ENCODE peak calls at places on chromosome 5, in ten cellular contexts. H is H4; E is lung; X is SW 1271; Y is ascending aorta; P is stimulated activated CD4-positive, alpha-beta T cell treated with anti-CD3 and anti-CD28 coated beads, Interleukin-1b, Interleukin-23, amount 100 ng/mL, for 1 hour; V is glomerular endothelial cell; S is frontal cortex; Q is T-cell; B is adipocyte. L is an unnamed sample.
A peak's percentile ranks its signal among the peaks of the same experiment; 100 is the strongest.

GRCh38 chr5:133287500-133287899 is 235.7 kb downstream of the HSPA4 start:
- DNase-seq in H (peak; percentile 47), E (no peak), X (no peak), Y (no peak), P (no peak), V (no peak), S (peak; percentile 8), Q (no peak), B (peak; percentile 35), L (no peak)

GRCh38 chr5:65126192-65126591 is 355.5 kb downstream of the ADAMTS6 start:
- DNase-seq in H (no peak), E (no peak), X (no peak), Y (no peak), P (no peak), V (no peak), S (no peak), Q (no peak), B (peak; percentile 37), L (no peak)

GRCh38 chr5:56375011-56375410 is 141.9 kb upstream of the ANKRD55 start:
- DNase-seq in H (no peak), E (no peak), X (no peak), Y (no peak), P (no peak), V (no peak), S (no peak), Q (no peak), B (no peak), L (no peak)

GRCh38 chr5:102532126-102532525 is 33.3 kb upstream of the SLCO6A1 start:
- DNase-seq in H (no peak), E (no peak), X (no peak), Y (no peak), P (no peak), V (no peak), S (no peak), Q (no peak), B (peak; percentile 56), L (no peak)

GRCh38 chr5:123209163-123210013 is 120.3 kb downstream of the PRDM6 start:
- DNase-seq in H (peak; percentile 89), E (no peak), X (no peak), Y (no peak), P (no peak), V (peak; percentile 16), S (no peak), Q (no peak), B (peak; percentile 72), L (peak; percentile 2)

GRCh38 chr5:145236127-145236526 is 599.0 kb downstream of the PRELID2 start:
- DNase-seq in H (no peak), E (no peak), X (no peak), Y (no peak), P (no peak), V (no peak), S (no peak), Q (no peak), B (no peak), L (no peak)

GRCh38 chr5:102858221-102858620 is 103.1 kb downstream of the PAM start:
- DNase-seq in H (no peak), E (no peak), X (no peak), Y (no peak), P (no peak), V (no peak), S (no peak), Q (no peak), B (no peak), L (no peak)

GRCh38 chr5:107275333-107275732 is 395.4 kb downstream of the EFNA5 start:
- DNase-seq in H (no peak), E (no peak), X (no peak), Y (no peak), P (no peak), V (no peak), S (no peak), Q (no peak), B (no peak), L (no peak)

GRCh38 chr5:92364986-92365550 is 982.0 kb upstream of the ARRDC3 start:
- DNase-seq in H (peak; percentile 57), E (no peak), X (no peak), Y (no peak), P (no peak), V (no peak), S (no peak), Q (no peak), B (peak; percentile 91), L (no peak)

GRCh38 chr5:90549223-90549622 is 9.4 kb upstream of the ADGRV1 start:
- DNase-seq in H (no peak), E (no peak), X (no peak), Y (no peak), P (no peak), V (no peak), S (no peak), Q (no peak), B (no peak), L (no peak)

GRCh38 chr5:180795771-180796313 is 6.8 kb downstream of the MGAT1 start:
- DNase-seq in H (no peak), E (peak; percentile 26), X (no peak), Y (no peak), P (no peak), V (no peak), S (no peak), Q (no peak), B (no peak), L (no peak)

GRCh38 chr5:775960-776861 is 8.3 kb downstream of the ZDHHC11B start:
- DNase-seq in H (peak; percentile 9), E (peak; percentile 34), X (no peak), Y (no peak), P (no peak), V (no peak), S (peak; percentile 23), Q (no peak), B (no peak), L (no peak)

GRCh38 chr5:160315968-160316367 is 3.6 kb upstream of the CCNJL start:
- DNase-seq in H (peak; percentile 88), E (peak; percentile 53), X (peak; percentile 72), Y (no peak), P (no peak), V (no peak), S (no peak), Q (no peak), B (peak; percentile 21), L (no peak)

GRCh38 chr5:93995126-93995621 is 253.8 kb upstream of the POU5F2 start:
- DNase-seq in H (peak; percentile 7), E (no peak), X (no peak), Y (no peak), P (no peak), V (no peak), S (no peak), Q (no peak), B (peak; percentile 19), L (no peak)

GRCh38 chr5:159316519-159317383 is 13.5 kb downstream of the IL12B start:
- DNase-seq in H (peak; percentile 54), E (no peak), X (no peak), Y (no peak), P (peak; percentile 7), V (peak; percentile 4), S (no peak), Q (no peak), B (peak; percentile 60), L (no peak)

GRCh38 chr5:168047043-168047668 is 244.3 kb upstream of the WWC1 start:
- DNase-seq in H (peak; percentile 79), E (peak; percentile 38), X (peak; percentile 5), Y (no peak), P (no peak), V (no peak), S (peak; percentile 11), Q (no peak), B (peak; percentile 13), L (no peak)

GRCh38 chr5:33322632-33323031 is 118.1 kb upstream of the TARS1 start:
- DNase-seq in H (no peak), E (no peak), X (no peak), Y (no peak), P (no peak), V (no peak), S (no peak), Q (no peak), B (no peak), L (no peak)

GRCh38 chr5:101292199-101292598 is 389.1 kb upstream of the ST8SIA4 start:
- DNase-seq in H (no peak), E (no peak), X (no peak), Y (no peak), P (no peak), V (no peak), S (no peak), Q (no peak), B (no peak), L (no peak)

GRCh38 chr5:18010053-18010452 is 375.8 kb downstream of the TAF11L14 start:
- DNase-seq in H (peak; percentile 35), E (no peak), X (no peak), Y (no peak), P (no peak), V (no peak), S (no peak), Q (no peak), B (no peak), L (no peak)

GRCh38 chr5:3114467-3114866 is 363.0 kb upstream of the IRX2 start:
- DNase-seq in H (no peak), E (no peak), X (no peak), Y (no peak), P (no peak), V (no peak), S (no peak), Q (no peak), B (no peak), L (no peak)

GRCh38 chr5:74767579-74767913 is 497 bp downstream of the NSA2 start:
- DNase-seq in H (peak; percentile 23), E (no peak), X (no peak), Y (no peak), P (no peak), V (peak; percentile 22), S (no peak), Q (no peak), B (peak; percentile 70), L (no peak)

GRCh38 chr5:42896523-42896922 is 84.8 kb upstream of the SELENOP start:
- DNase-seq in H (no peak), E (no peak), X (no peak), Y (no peak), P (no peak), V (no peak), S (no peak), Q (no peak), B (no peak), L (no peak)

GRCh38 chr5:53373420-53374188 is 106.8 kb upstream of the FST start:
- DNase-seq in H (no peak), E (no peak), X (no peak), Y (no peak), P (no peak), V (peak; percentile 78), S (no peak), Q (no peak), B (no peak), L (no peak)

GRCh38 chr5:149682532-149683076 is 47.5 kb upstream of the PPARGC1B start:
- DNase-seq in H (no peak), E (no peak), X (no peak), Y (no peak), P (no peak), V (no peak), S (no peak), Q (no peak), B (no peak), L (no peak)

GRCh38 chr5:55873234-55873633 is 22.1 kb downstream of the IL31RA start:
- DNase-seq in H (no peak), E (no peak), X (no peak), Y (no peak), P (no peak), V (no peak), S (no peak), Q (no peak), B (no peak), L (no peak)

GRCh38 chr5:107478068-107478641 is 192.6 kb downstream of the EFNA5 start:
- DNase-seq in H (no peak), E (no peak), X (no peak), Y (no peak), P (no peak), V (no peak), S (no peak), Q (no peak), B (no peak), L (no peak)

GRCh38 chr5:41793156-41793770 is 77.0 kb downstream of the OXCT1 start:
- DNase-seq in H (peak; percentile 44), E (no peak), X (no peak), Y (no peak), P (no peak), V (peak; percentile 79), S (no peak), Q (no peak), B (peak; percentile 86), L (peak; percentile 48)

GRCh38 chr5:99179206-99179605 is 250.4 kb upstream of the CHD1 start:
- DNase-seq in H (no peak), E (no peak), X (no peak), Y (no peak), P (no peak), V (no peak), S (no peak), Q (no peak), B (no peak), L (no peak)